ENCODE peak calls at places on chromosomes 4 and X, in ten cellular contexts. N is BJ, E is heart right ventricle, A is testis, L is astrocyte of the cerebellum, P is mammary epithelial cell, J is upper lobe of right lung, K is choroid plexus epithelial cell, B is HCT116, Z is pancreas. F is an unnamed sample.

GRCh38 chrX:128781506-128781905 is 729.3 kb upstream of the ACTRT1 start:
- DNase-seq in N (no peak), E (no peak), A (peak), L (no peak), P (no peak), J (no peak), K (peak), B (no peak), Z (peak), F (no peak)

GRCh38 chr4:165096776-165097175 is 15.9 kb downstream of the TMEM192 start:
- DNase-seq in N (no peak), E (no peak), A (no peak), L (no peak), P (no peak), J (no peak), K (peak), B (no peak), Z (no peak), F (no peak)

GRCh38 chr4:59553063-59553738 is 1646.9 kb upstream of the ADGRL3 start:
- DNase-seq in N (peak), E (no peak), A (no peak), L (no peak), P (peak), J (no peak), K (peak), B (no peak), Z (no peak), F (peak)

GRCh38 chrX:66110112-66110511 is 53.9 kb upstream of the HEPH start:
- DNase-seq in N (no peak), E (no peak), A (no peak), L (no peak), P (peak), J (no peak), K (peak), B (peak), Z (no peak), F (no peak)

GRCh38 chr4:72243641-72244040 is 211.8 kb downstream of the NPFFR2 start:
- DNase-seq in N (no peak), E (no peak), A (no peak), L (no peak), P (peak), J (no peak), K (no peak), B (no peak), Z (no peak), F (no peak)

GRCh38 chrX:20118065-20118824 is 1.5 kb upstream of the MAP7D2 start:
- DNase-seq in N (no peak), E (no peak), A (no peak), L (no peak), P (peak), J (no peak), K (no peak), B (no peak), Z (peak), F (no peak)

GRCh38 chr4:97493815-97494518 is 649.3 kb downstream of the STPG2 start:
- DNase-seq in N (no peak), E (no peak), A (no peak), L (no peak), P (peak), J (no peak), K (no peak), B (peak), Z (no peak), F (no peak)

GRCh38 chrX:26558719-26559386 is 342.9 kb downstream of the MAGEB5 start:
- DNase-seq in N (no peak), E (no peak), A (no peak), L (no peak), P (no peak), J (no peak), K (no peak), B (no peak), Z (no peak), F (no peak)

GRCh38 chr4:182142146-182143085 is 100.8 kb upstream of the TENM3 start:
- DNase-seq in N (no peak), E (no peak), A (peak), L (peak), P (peak), J (no peak), K (peak), B (no peak), Z (no peak), F (no peak)

GRCh38 chr4:16686195-16686594 is 212.2 kb downstream of the LDB2 start:
- DNase-seq in N (peak), E (no peak), A (no peak), L (peak), P (no peak), J (no peak), K (peak), B (no peak), Z (no peak), F (peak)

GRCh38 chr4:112321768-112322684 is 24.9 kb downstream of the ALPK1 start:
- DNase-seq in N (peak), E (peak), A (peak), L (peak), P (peak), J (no peak), K (peak), B (peak), Z (peak), F (no peak)

GRCh38 chr4:87734936-87735335 is 64.4 kb upstream of the IBSP start:
- DNase-seq in N (no peak), E (no peak), A (no peak), L (no peak), P (peak), J (no peak), K (no peak), B (no peak), Z (no peak), F (no peak)

GRCh38 chrX:13658602-13659001 is 5.7 kb downstream of the TCEANC start:
- DNase-seq in N (no peak), E (no peak), A (no peak), L (peak), P (peak), J (no peak), K (peak), B (peak), Z (no peak), F (no peak)

GRCh38 chr4:168876106-168876505 is 133.9 kb downstream of the CBR4 start:
- DNase-seq in N (no peak), E (no peak), A (no peak), L (no peak), P (no peak), J (no peak), K (no peak), B (no peak), Z (no peak), F (no peak)

GRCh38 chrX:9604111-9604907 is 139.5 kb downstream of the TBL1X start:
- DNase-seq in N (no peak), E (peak), A (peak), L (no peak), P (no peak), J (no peak), K (no peak), B (no peak), Z (peak), F (peak)

GRCh38 chr4:1410491-1411325 is 4.5 kb upstream of the NKX1-1 start:
- DNase-seq in N (no peak), E (peak), A (peak), L (no peak), P (peak), J (peak), K (peak), B (no peak), Z (no peak), F (no peak)

GRCh38 chr4:82823062-82823461 is 24.5 kb upstream of the SCD5 start:
- DNase-seq in N (no peak), E (no peak), A (no peak), L (no peak), P (no peak), J (no peak), K (peak), B (no peak), Z (no peak), F (no peak)

GRCh38 chrX:108494416-108495095 is 54.9 kb downstream of the COL4A5 start:
- DNase-seq in N (no peak), E (no peak), A (no peak), L (no peak), P (no peak), J (no peak), K (peak), B (no peak), Z (no peak), F (no peak)

GRCh38 chrX:126552313-126553022 is at the start of gene DCAF12L1:
- DNase-seq in N (no peak), E (peak), A (peak), L (no peak), P (no peak), J (no peak), K (no peak), B (no peak), Z (no peak), F (no peak)

GRCh38 chr4:121053601-121054143 is 18.7 kb downstream of the NDNF start:
- DNase-seq in N (peak), E (peak), A (no peak), L (peak), P (peak), J (no peak), K (peak), B (no peak), Z (no peak), F (no peak)
- H3K4me3 ChIP-seq in N (no peak), E (no peak), A (no peak), L (no peak), P (no peak), J (no peak), K (no peak), B (no peak), Z (no peak), F (no peak)

DNA sequence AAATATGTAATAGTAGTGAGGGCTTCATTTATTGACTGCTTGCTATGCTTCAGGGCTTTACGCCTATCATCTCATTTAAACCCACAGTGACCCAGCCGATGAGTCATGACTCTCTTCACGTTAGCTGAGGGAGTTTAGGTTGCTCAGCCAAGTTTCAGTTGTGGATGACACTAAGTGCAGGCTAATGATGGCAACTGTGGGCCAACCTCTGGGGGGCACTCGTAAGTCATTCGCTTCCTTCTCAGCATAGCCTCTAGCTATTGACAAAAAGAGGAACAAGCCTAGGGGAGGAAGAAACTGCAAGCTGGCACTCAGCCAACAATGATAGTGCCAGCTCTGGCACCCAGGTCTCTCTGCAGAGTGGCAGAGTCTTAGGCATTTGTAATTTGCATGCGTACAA is 325.0 kb downstream of the ARHGAP10 start:
- DNase-seq in N (no peak), E (peak), A (peak), L (peak), P (peak), J (peak), K (peak), B (peak), Z (no peak), F (no peak)
- TF ChIP-seq CTCF in N (no peak), E (peak), A (no peak), L (no peak), P (no peak), J (peak), K (peak), B (peak), Z (no peak), F (no peak)

DNA sequence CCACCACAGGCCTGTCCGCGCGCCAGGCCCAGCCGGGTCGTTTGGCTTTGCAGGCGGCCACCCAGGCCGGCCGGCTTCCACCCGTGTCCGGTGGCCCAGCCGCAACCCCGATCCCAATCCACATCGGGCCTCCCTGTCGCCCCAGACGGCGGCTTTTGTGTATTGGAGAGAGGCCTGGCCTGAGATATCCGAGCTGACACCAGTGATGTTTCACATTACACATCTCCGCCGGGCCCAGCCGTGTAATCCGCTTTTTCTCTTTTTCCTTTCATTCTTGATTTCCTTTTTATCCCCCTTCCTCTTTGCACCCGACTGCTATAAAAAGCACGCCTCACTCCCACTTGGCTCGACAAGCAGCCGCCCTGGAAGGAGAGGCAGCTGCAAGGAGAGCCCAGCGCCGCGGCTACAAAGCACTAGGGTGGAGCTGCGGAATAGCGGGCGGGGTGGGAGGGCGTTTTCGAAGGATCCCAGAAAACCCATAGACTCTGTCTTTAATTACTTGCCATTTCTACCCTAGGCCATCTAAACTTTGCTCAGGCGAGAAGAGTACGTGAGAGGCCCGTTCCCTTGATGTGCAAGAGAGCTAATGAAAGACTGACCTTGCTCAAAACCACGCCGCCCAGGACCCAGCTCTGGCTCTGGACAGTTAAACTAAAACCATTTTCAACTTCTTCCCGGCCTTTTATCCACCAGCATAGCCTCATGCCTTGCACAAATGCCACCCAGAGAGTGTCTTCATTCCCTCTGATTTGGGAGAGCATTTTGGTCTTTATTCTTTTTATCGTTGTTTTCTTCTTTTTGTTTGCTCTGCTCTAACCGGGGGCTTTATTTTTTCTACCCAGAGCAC is 3.3 kb downstream of the PITX2 start:
- DNase-seq in N (no peak), E (no peak), A (no peak), L (no peak), P (no peak), J (no peak), K (no peak), B (no peak), Z (no peak), F (no peak)
- H3K4me3 ChIP-seq in N (no peak), E (no peak), A (no peak), L (no peak), P (no peak), J (no peak), K (no peak), B (no peak), Z (no peak), F (no peak)

GRCh38 chrX:40153335-40154221 is 55.8 kb upstream of the BCOR start:
- DNase-seq in N (no peak), E (no peak), A (no peak), L (no peak), P (no peak), J (peak), K (peak), B (no peak), Z (peak), F (no peak)
- TF ChIP-seq CTCF in N (no peak), E (no peak), A (no peak), L (no peak), P (no peak), J (no peak), K (no peak), B (no peak), Z (no peak), F (no peak)